ENCODE peak calls at places on chromosomes 6 and 20, in nine cellular contexts. One of them, this sample, is unnamed.

GRCh38 chr6:3046295-3046694 is 22.0 kb upstream of the RIPK1 start:
- DNase-seq in AG10803: no peak
- DNase-seq in kidney epithelial cell: no peak
- DNase-seq in mammary epithelial cell: no peak
- DNase-seq in GM23338: no peak
- DNase-seq in HepG2: no peak
- DNase-seq in body of pancreas: no peak
- DNase-seq in right lobe of liver: no peak
- DNase-seq in choroid plexus epithelial cell: no peak
- DNase-seq in this sample: no peak

GRCh38 chr6:38997128-38997761 is 51.3 kb upstream of the GLP1R start:
- DNase-seq in kidney epithelial cell: no peak
- DNase-seq in GM23338: peak; percentile 86
- DNase-seq in right lobe of liver: no peak
- DNase-seq in choroid plexus epithelial cell: peak; percentile 58
- DNase-seq in body of pancreas: peak; percentile 50
- DNase-seq in HepG2: peak; percentile 29
- DNase-seq in mammary epithelial cell: peak; percentile 3
- DNase-seq in AG10803: peak; percentile 8
- DNase-seq in this sample: no peak

GRCh38 chr20:50550531-50550930 is 40.3 kb downstream of the PTPN1 start:
- DNase-seq in AG10803: no peak
- DNase-seq in choroid plexus epithelial cell: no peak
- DNase-seq in GM23338: no peak
- DNase-seq in body of pancreas: no peak
- DNase-seq in right lobe of liver: no peak
- DNase-seq in HepG2: no peak
- DNase-seq in mammary epithelial cell: no peak
- DNase-seq in kidney epithelial cell: no peak
- DNase-seq in this sample: no peak

GRCh38 chr6:125732398-125732797 is 17.0 kb upstream of the HEY2 start:
- DNase-seq in body of pancreas: no peak
- DNase-seq in AG10803: no peak
- DNase-seq in right lobe of liver: no peak
- DNase-seq in kidney epithelial cell: no peak
- DNase-seq in GM23338: no peak
- DNase-seq in HepG2: no peak
- DNase-seq in choroid plexus epithelial cell: no peak
- DNase-seq in mammary epithelial cell: no peak
- DNase-seq in this sample: no peak

GRCh38 chr6:63573140-63573898 is 1.0 kb downstream of the LOC128125822 start:
- DNase-seq in choroid plexus epithelial cell: peak; percentile 81
- DNase-seq in body of pancreas: peak; percentile 95
- DNase-seq in GM23338: peak; percentile 94
- DNase-seq in HepG2: peak; percentile 86
- DNase-seq in AG10803: peak; percentile 70
- DNase-seq in mammary epithelial cell: peak; percentile 95
- DNase-seq in kidney epithelial cell: no peak
- DNase-seq in right lobe of liver: peak; percentile 86
- DNase-seq in this sample: peak; percentile 39

GRCh38 chr6:137782166-137783039 is 84.7 kb upstream of the TNFAIP3 start:
- DNase-seq in right lobe of liver: no peak
- DNase-seq in kidney epithelial cell: no peak
- DNase-seq in body of pancreas: no peak
- DNase-seq in choroid plexus epithelial cell: no peak
- DNase-seq in AG10803: no peak
- DNase-seq in mammary epithelial cell: no peak
- DNase-seq in GM23338: no peak
- DNase-seq in HepG2: peak; percentile 56
- DNase-seq in this sample: no peak

GRCh38 chr6:33082702-33083101 is 6.9 kb downstream of the HLA-DPB1 start:
- DNase-seq in mammary epithelial cell: no peak
- DNase-seq in choroid plexus epithelial cell: peak; percentile 65
- DNase-seq in right lobe of liver: peak; percentile 70
- DNase-seq in GM23338: peak; percentile 87
- DNase-seq in body of pancreas: peak; percentile 60
- DNase-seq in AG10803: peak; percentile 10
- DNase-seq in kidney epithelial cell: no peak
- DNase-seq in HepG2: peak; percentile 55
- DNase-seq in this sample: no peak

GRCh38 chr6:52577022-52577777 is at the start of gene TRAM2:
- DNase-seq in right lobe of liver: peak; percentile 90
- DNase-seq in kidney epithelial cell: no peak
- DNase-seq in mammary epithelial cell: peak; percentile 71
- DNase-seq in HepG2: peak; percentile 76
- DNase-seq in GM23338: peak; percentile 90
- DNase-seq in choroid plexus epithelial cell: peak; percentile 84
- DNase-seq in body of pancreas: peak; percentile 85
- DNase-seq in AG10803: peak; percentile 83
- DNase-seq in this sample: no peak

GRCh38 chr20:47283411-47283810 is 73.1 kb downstream of the ZMYND8 start:
- DNase-seq in HepG2: no peak
- DNase-seq in GM23338: no peak
- DNase-seq in mammary epithelial cell: no peak
- DNase-seq in body of pancreas: no peak
- DNase-seq in AG10803: no peak
- DNase-seq in choroid plexus epithelial cell: no peak
- DNase-seq in kidney epithelial cell: no peak
- DNase-seq in right lobe of liver: no peak
- DNase-seq in this sample: no peak

GRCh38 chr6:12751694-12752304 is 35.2 kb downstream of the PHACTR1 start:
- DNase-seq in kidney epithelial cell: no peak
- DNase-seq in HepG2: peak; percentile 35
- DNase-seq in GM23338: peak; percentile 90
- DNase-seq in mammary epithelial cell: peak; percentile 24
- DNase-seq in right lobe of liver: peak; percentile 66
- DNase-seq in choroid plexus epithelial cell: peak; percentile 61
- DNase-seq in AG10803: peak; percentile 62
- DNase-seq in body of pancreas: peak; percentile 54
- DNase-seq in this sample: peak; percentile 29

GRCh38 chr6:70424296-70424695 is 11.0 kb downstream of the FAM135A start:
- DNase-seq in AG10803: no peak
- DNase-seq in mammary epithelial cell: no peak
- DNase-seq in body of pancreas: no peak
- DNase-seq in choroid plexus epithelial cell: no peak
- DNase-seq in kidney epithelial cell: no peak
- DNase-seq in GM23338: no peak
- DNase-seq in right lobe of liver: no peak
- DNase-seq in HepG2: no peak
- DNase-seq in this sample: no peak

GRCh38 chr6:137389150-137389664 is 105.0 kb downstream of the OLIG3 start:
- DNase-seq in kidney epithelial cell: peak; percentile 32
- DNase-seq in mammary epithelial cell: peak; percentile 10
- DNase-seq in HepG2: no peak
- DNase-seq in right lobe of liver: no peak
- DNase-seq in AG10803: no peak
- DNase-seq in body of pancreas: no peak
- DNase-seq in choroid plexus epithelial cell: peak; percentile 64
- DNase-seq in GM23338: no peak
- DNase-seq in this sample: no peak

GRCh38 chr6:12051861-12052368 is 39.8 kb downstream of the HIVEP1 start:
- DNase-seq in body of pancreas: no peak
- DNase-seq in choroid plexus epithelial cell: peak; percentile 76
- DNase-seq in GM23338: no peak
- DNase-seq in right lobe of liver: no peak
- DNase-seq in HepG2: no peak
- DNase-seq in mammary epithelial cell: no peak
- DNase-seq in kidney epithelial cell: no peak
- DNase-seq in AG10803: peak; percentile 34
- DNase-seq in this sample: no peak

GRCh38 chr6:88599561-88599960 is 363.9 kb downstream of the RNGTT start:
- DNase-seq in AG10803: no peak
- DNase-seq in body of pancreas: no peak
- DNase-seq in kidney epithelial cell: no peak
- DNase-seq in choroid plexus epithelial cell: no peak
- DNase-seq in mammary epithelial cell: no peak
- DNase-seq in GM23338: peak; percentile 30
- DNase-seq in HepG2: peak; percentile 13
- DNase-seq in right lobe of liver: no peak
- DNase-seq in this sample: no peak

GRCh38 chr20:10769700-10770099 is 95.9 kb upstream of the JAG1 start:
- DNase-seq in body of pancreas: no peak
- DNase-seq in AG10803: no peak
- DNase-seq in choroid plexus epithelial cell: peak; percentile 55
- DNase-seq in HepG2: no peak
- DNase-seq in kidney epithelial cell: no peak
- DNase-seq in mammary epithelial cell: no peak
- DNase-seq in right lobe of liver: no peak
- DNase-seq in GM23338: peak; percentile 31
- DNase-seq in this sample: no peak

GRCh38 chr20:11687546-11688292 is 230.0 kb upstream of the BTBD3 start:
- DNase-seq in kidney epithelial cell: peak; percentile 69
- DNase-seq in mammary epithelial cell: no peak
- DNase-seq in HepG2: peak; percentile 84
- DNase-seq in choroid plexus epithelial cell: no peak
- DNase-seq in right lobe of liver: no peak
- DNase-seq in GM23338: no peak
- DNase-seq in AG10803: no peak
- DNase-seq in body of pancreas: peak; percentile 30
- DNase-seq in this sample: no peak

GRCh38 chr20:38229376-38230252 is 30.9 kb downstream of the KIAA1755 start:
- DNase-seq in HepG2: peak; percentile 54
- DNase-seq in right lobe of liver: no peak
- DNase-seq in GM23338: peak; percentile 52
- DNase-seq in mammary epithelial cell: no peak
- DNase-seq in AG10803: no peak
- DNase-seq in kidney epithelial cell: no peak
- DNase-seq in body of pancreas: no peak
- DNase-seq in choroid plexus epithelial cell: peak; percentile 48
- DNase-seq in this sample: no peak

GRCh38 chr6:93721386-93722048 is 302.2 kb upstream of the EPHA7 start:
- DNase-seq in GM23338: peak; percentile 91
- DNase-seq in HepG2: peak; percentile 1
- DNase-seq in body of pancreas: no peak
- DNase-seq in choroid plexus epithelial cell: peak; percentile 87
- DNase-seq in kidney epithelial cell: no peak
- DNase-seq in right lobe of liver: no peak
- DNase-seq in mammary epithelial cell: no peak
- DNase-seq in AG10803: no peak
- DNase-seq in this sample: no peak

DNA sequence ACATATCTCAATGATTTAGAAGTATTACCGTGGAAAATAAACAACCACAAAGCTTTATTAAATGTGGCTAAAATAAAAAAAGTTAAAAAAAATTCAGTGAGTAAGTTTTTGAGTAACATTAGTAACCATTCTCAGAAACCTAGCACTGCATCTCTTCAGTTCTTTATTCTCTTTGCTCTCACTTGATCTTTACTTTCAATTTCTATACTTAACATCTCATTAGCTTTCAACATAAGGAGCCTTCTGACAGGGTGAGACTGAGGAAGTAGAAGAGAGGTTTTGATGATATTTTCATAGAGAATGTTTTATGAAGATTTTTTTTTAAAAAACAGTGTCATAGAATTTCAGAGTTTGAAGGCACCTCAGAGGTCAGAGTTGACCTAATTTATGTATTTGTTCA is 60.7 kb downstream of the FAM83B start:
- DNase-seq in kidney epithelial cell: no peak
- DNase-seq in body of pancreas: no peak
- DNase-seq in AG10803: no peak
- DNase-seq in right lobe of liver: no peak
- DNase-seq in GM23338: no peak
- DNase-seq in choroid plexus epithelial cell: no peak
- DNase-seq in HepG2: no peak
- DNase-seq in mammary epithelial cell: no peak
- DNase-seq in this sample: no peak
- TF ChIP-seq CTCF in kidney epithelial cell: no peak
- TF ChIP-seq CTCF in body of pancreas: no peak
- TF ChIP-seq CTCF in AG10803: no peak
- TF ChIP-seq CTCF in right lobe of liver: no peak
- TF ChIP-seq CTCF in GM23338: no peak
- TF ChIP-seq CTCF in choroid plexus epithelial cell: no peak
- TF ChIP-seq CTCF in HepG2: no peak
- TF ChIP-seq CTCF in mammary epithelial cell: no peak
- TF ChIP-seq CTCF in this sample: no peak

GRCh38 chr20:58174708-58175287 is 53.7 kb downstream of the ANKRD60 start:
- DNase-seq in right lobe of liver: no peak
- DNase-seq in body of pancreas: no peak
- DNase-seq in choroid plexus epithelial cell: peak; percentile 25
- DNase-seq in mammary epithelial cell: no peak
- DNase-seq in kidney epithelial cell: no peak
- DNase-seq in GM23338: no peak
- DNase-seq in AG10803: peak; percentile 35
- DNase-seq in HepG2: no peak
- DNase-seq in this sample: no peak
- H3K4me3 ChIP-seq in right lobe of liver: no peak overlapping the region
- H3K4me3 ChIP-seq in body of pancreas: no peak overlapping the region
- H3K4me3 ChIP-seq in choroid plexus epithelial cell: peak overlapping the region; percentile 42
- H3K4me3 ChIP-seq in mammary epithelial cell: no peak overlapping the region
- H3K4me3 ChIP-seq in kidney epithelial cell: no peak overlapping the region
- H3K4me3 ChIP-seq in GM23338: peak overlapping the region; percentile 20
- H3K4me3 ChIP-seq in AG10803: peak overlapping the region; percentile 49
- H3K4me3 ChIP-seq in HepG2: no peak overlapping the region
- H3K4me3 ChIP-seq in this sample: peak overlapping the region; percentile 12

DNA sequence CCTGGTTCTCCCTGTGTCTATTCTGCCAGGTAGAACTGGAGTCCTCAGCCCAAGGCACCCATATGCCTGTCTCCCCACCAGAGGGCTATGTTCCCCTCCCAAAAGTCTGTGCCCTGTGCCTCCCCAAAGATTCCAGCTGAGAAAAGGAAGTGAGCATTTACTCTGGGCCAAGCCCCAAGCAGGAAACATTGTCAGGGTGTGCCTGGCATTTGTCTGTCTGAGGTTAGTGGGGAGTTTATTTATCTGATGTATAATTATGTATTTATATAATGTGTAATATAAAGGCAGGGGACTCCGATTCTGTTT is 5.6 kb downstream of the GDF5 start:
- DNase-seq in right lobe of liver: no peak
- DNase-seq in mammary epithelial cell: no peak
- DNase-seq in body of pancreas: no peak
- DNase-seq in GM23338: no peak
- DNase-seq in AG10803: no peak
- DNase-seq in kidney epithelial cell: no peak
- DNase-seq in choroid plexus epithelial cell: no peak
- DNase-seq in HepG2: no peak
- DNase-seq in this sample: no peak
- TF ChIP-seq CTCF in right lobe of liver: no peak
- TF ChIP-seq CTCF in mammary epithelial cell: peak; percentile 1
- TF ChIP-seq CTCF in body of pancreas: no peak
- TF ChIP-seq CTCF in GM23338: peak; percentile 18
- TF ChIP-seq CTCF in AG10803: no peak
- TF ChIP-seq CTCF in kidney epithelial cell: no peak
- TF ChIP-seq CTCF in choroid plexus epithelial cell: peak; percentile 5
- TF ChIP-seq CTCF in HepG2: no peak
- TF ChIP-seq CTCF in this sample: no peak

GRCh38 chr6:54057068-54057467 is 54.2 kb upstream of the MLIP start:
- DNase-seq in HepG2: peak; percentile 24
- DNase-seq in right lobe of liver: no peak
- DNase-seq in GM23338: no peak
- DNase-seq in choroid plexus epithelial cell: no peak
- DNase-seq in AG10803: no peak
- DNase-seq in kidney epithelial cell: no peak
- DNase-seq in body of pancreas: no peak
- DNase-seq in mammary epithelial cell: no peak
- DNase-seq in this sample: no peak
- H3K4me3 ChIP-seq in HepG2: no peak overlapping the region
- H3K4me3 ChIP-seq in right lobe of liver: no peak overlapping the region
- H3K4me3 ChIP-seq in GM23338: no peak overlapping the region
- H3K4me3 ChIP-seq in choroid plexus epithelial cell: no peak overlapping the region
- H3K4me3 ChIP-seq in AG10803: no peak overlapping the region
- H3K4me3 ChIP-seq in kidney epithelial cell: no peak overlapping the region
- H3K4me3 ChIP-seq in body of pancreas: no peak overlapping the region
- H3K4me3 ChIP-seq in mammary epithelial cell: no peak overlapping the region
- H3K4me3 ChIP-seq in this sample: no peak overlapping the region